ENCODE peak calls at places on chromosomes 7 and 10, in eight cellular contexts. A is stimulated activated CD8-positive, alpha-beta memory T cell treated with anti-CD3 and anti-CD28 coated beads, Interleukin-4, amount 100 ng/mL, for 4 hours; G is stimulated activated naive CD4-positive, alpha-beta T cell; L is epithelial cell of esophagus; D is activated naive CD4-positive, alpha-beta T cell; T is activated CD4-positive, alpha-beta T cell treated with anti-CD3 and anti-CD28 coated beads, Interleukin-2, amount 10 ng/mL, durations not matched to agents 7 days and 5 days; I is GM18507; N is adrenal gland. C is an unnamed sample.

GRCh38 chr7:27176343-27176731 is 2.2 kb upstream of the HOXA10 start:
- DNase-seq in T (no peak), N (no peak), A (no peak), I (no peak), D (no peak), L (no peak), G (no peak), C (peak; percentile 5)

GRCh38 chr7:21044913-21045312 is 258.2 kb upstream of the SP8 start:
- DNase-seq in T (no peak), N (no peak), G (no peak), A (no peak), L (no peak), D (no peak), I (no peak), C (no peak)

GRCh38 chr10:80945267-80945880 is 407.7 kb downstream of the SH2D4B start:
- DNase-seq in L (peak; percentile 7), G (no peak), D (no peak), N (no peak), A (no peak), I (no peak), T (no peak), C (no peak)

GRCh38 chr7:34091330-34091917 is 186.1 kb downstream of the BMPER start:
- DNase-seq in G (no peak), A (no peak), T (no peak), N (no peak), D (no peak), I (no peak), L (peak; percentile 79), C (no peak)

GRCh38 chr10:3482200-3482993 is 302.6 kb downstream of the KLF6 start:
- DNase-seq in A (no peak), G (no peak), I (no peak), N (peak; percentile 82), D (no peak), T (no peak), L (peak; percentile 99), C (peak; percentile 55)

GRCh38 chr7:41931263-41931646 is 228.4 kb upstream of the INHBA start:
- DNase-seq in L (no peak), T (no peak), A (no peak), G (no peak), N (no peak), I (no peak), D (no peak), C (no peak)

GRCh38 chr7:159321278-159321677 is 176.6 kb upstream of the VIPR2 start:
- DNase-seq in T (no peak), N (no peak), D (no peak), G (no peak), I (no peak), A (no peak), L (no peak), C (no peak)

GRCh38 chr10:52434734-52435133 is 120.7 kb downstream of the DKK1 start:
- DNase-seq in G (no peak), L (no peak), T (no peak), N (no peak), A (no peak), I (no peak), D (no peak), C (no peak)

GRCh38 chr7:26625286-26625685 is 239.1 kb downstream of the SKAP2 start:
- DNase-seq in N (no peak), I (no peak), D (no peak), A (no peak), G (no peak), T (no peak), L (no peak), C (no peak)

GRCh38 chr7:50477640-50478039 is 27.5 kb upstream of the FIGNL1 start:
- DNase-seq in G (no peak), T (no peak), N (no peak), L (no peak), A (no peak), D (no peak), I (no peak), C (no peak)

GRCh38 chr7:91128574-91129348 is 135.5 kb upstream of the FZD1 start:
- DNase-seq in N (no peak), G (no peak), D (no peak), T (no peak), L (no peak), A (no peak), I (no peak), C (no peak)

GRCh38 chr10:103849880-103850571 is 5.3 kb downstream of the SH3PXD2A start:
- DNase-seq in A (no peak), G (no peak), L (peak; percentile 90), I (no peak), N (peak; percentile 67), D (no peak), T (no peak), C (no peak)

GRCh38 chr10:95214369-95214768 is 20.3 kb downstream of the ACSM6 start:
- DNase-seq in T (no peak), G (no peak), I (no peak), L (no peak), A (no peak), D (no peak), N (no peak), C (no peak)

GRCh38 chr10:61337741-61338140 is 115.4 kb downstream of the TMEM26 start:
- DNase-seq in D (no peak), T (no peak), I (no peak), G (no peak), L (no peak), N (no peak), A (no peak), C (no peak)

GRCh38 chr7:30163231-30163894 is 28.6 kb downstream of the MTURN start:
- DNase-seq in G (no peak), A (no peak), T (peak; percentile 27), D (no peak), N (no peak), I (no peak), L (peak; percentile 94), C (no peak)

GRCh38 chr10:86292462-86293322 is 73.9 kb downstream of the GRID1 start:
- DNase-seq in A (no peak), T (no peak), N (no peak), G (no peak), D (no peak), I (no peak), L (no peak), C (no peak)

GRCh38 chr10:72764151-72764550 is 72.2 kb downstream of the MCU start:
- DNase-seq in N (no peak), G (no peak), T (no peak), I (no peak), D (no peak), A (no peak), L (peak; percentile 43), C (no peak)

GRCh38 chr10:85922363-85923129 is 444.0 kb downstream of the GRID1 start:
- DNase-seq in L (no peak), T (no peak), A (no peak), I (no peak), D (no peak), N (no peak), G (no peak), C (no peak)

GRCh38 chr7:129923709-129924108 is 29.1 kb downstream of the UBE2H start:
- DNase-seq in N (peak; percentile 57), L (peak; percentile 40), I (peak; percentile 12), T (no peak), A (no peak), D (no peak), G (no peak), C (no peak)

GRCh38 chr10:49760789-49761188 is 1.3 kb downstream of the OGDHL start:
- DNase-seq in L (no peak), N (no peak), D (no peak), G (no peak), I (no peak), A (no peak), T (no peak), C (no peak)

GRCh38 chr7:40717242-40717641 is 582.4 kb downstream of the SUGCT start:
- DNase-seq in L (peak; percentile 96), G (no peak), T (peak; percentile 37), N (peak; percentile 93), A (no peak), D (no peak), I (no peak), C (peak; percentile 48)

GRCh38 chr7:148058092-148058491 is 532.5 kb upstream of the C7orf33 start:
- DNase-seq in G (no peak), L (no peak), T (no peak), I (no peak), D (no peak), N (no peak), A (no peak), C (no peak)

GRCh38 chr10:52729259-52730104 is 43.1 kb downstream of the MBL2 start:
- DNase-seq in I (no peak), G (no peak), N (no peak), A (no peak), L (peak; percentile 46), D (no peak), T (no peak), C (no peak)

GRCh38 chr7:116999316-116999715 is 46.0 kb downstream of the ST7 start:
- DNase-seq in L (no peak), D (no peak), N (no peak), G (no peak), I (no peak), A (no peak), T (no peak), C (no peak)

GRCh38 chr10:77635402-77636227 is 2.0 kb downstream of the KCNMA1 start:
- DNase-seq in N (no peak), T (no peak), I (no peak), D (no peak), A (no peak), G (no peak), L (no peak), C (no peak)

GRCh38 chr10:117217196-117217761 is 20.0 kb downstream of the KCNK18 start:
- DNase-seq in N (no peak), I (no peak), D (no peak), T (peak; percentile 32), G (peak; percentile 22), A (no peak), L (peak; percentile 10), C (peak; percentile 40)

GRCh38 chr7:751826-752225 is 24.7 kb upstream of the PRKAR1B start:
- DNase-seq in D (no peak), I (no peak), N (no peak), A (no peak), L (no peak), G (no peak), T (no peak), C (peak; percentile 12)

GRCh38 chr7:155296788-155297516 is 726 bp upstream of the INSIG1 start:
- DNase-seq in N (peak; percentile 77), D (peak; percentile 58), A (peak; percentile 66), T (peak; percentile 89), G (peak; percentile 92), L (peak; percentile 72), I (no peak), C (peak; percentile 73)

GRCh38 chr10:47240173-47240572 is 59.8 kb upstream of the GDF10 start:
- DNase-seq in N (no peak), L (no peak), T (no peak), A (no peak), G (no peak), I (no peak), D (no peak), C (no peak)

GRCh38 chr10:96632974-96633373 is 46.2 kb upstream of the TM9SF3 start:
- DNase-seq in A (no peak), L (peak; percentile 24), I (no peak), D (no peak), T (no peak), N (no peak), G (no peak), C (no peak)

GRCh38 chr10:70323697-70324340 is 40.0 kb upstream of the NPFFR1 start:
- DNase-seq in A (no peak), I (no peak), D (no peak), T (no peak), N (no peak), L (no peak), G (no peak), C (no peak)

GRCh38 chr10:123569436-123570010 is 96.6 kb upstream of the GPR26 start:
- DNase-seq in T (no peak), G (no peak), N (no peak), I (no peak), D (no peak), A (no peak), L (no peak), C (no peak)

GRCh38 chr7:105377903-105378302 is 10.8 kb downstream of the SRPK2 start:
- DNase-seq in G (no peak), A (no peak), D (no peak), T (no peak), L (no peak), N (no peak), I (no peak), C (no peak)

GRCh38 chr10:14253711-14254110 is 77.0 kb downstream of the FRMD4A start:
- DNase-seq in N (no peak), I (no peak), L (peak; percentile 3), D (no peak), T (no peak), G (no peak), A (no peak), C (no peak)

C was measured in ovary.